ENCODE peak calls at places on chromosomes 13 and 19, in nine cellular contexts. M is retinal pigment epithelial cell, D is Peyer's patch, P is cardiac muscle cell, S is cardiac fibroblast, H is mucosa of descending colon, J is colonic mucosa, I is stomach, Y is HL-60. O is an unnamed sample.

GRCh38 chr13:45799451-45799850 is 52.1 kb downstream of the SIAH3 start:
- DNase-seq in P (no peak), J (no peak), D (no peak), Y (no peak), M (no peak), S (peak), I (no peak), H (no peak), O (no peak)

GRCh38 chr13:75818181-75819110 is 182.3 kb downstream of the LMO7 start:
- DNase-seq in J (no peak), Y (no peak), S (no peak), M (no peak), D (no peak), H (no peak), I (no peak), P (no peak), O (no peak)

GRCh38 chr13:44732503-44733098 is 156.5 kb upstream of the TSC22D1 start:
- DNase-seq in D (no peak), S (peak), J (no peak), I (peak), M (no peak), P (peak), H (no peak), Y (no peak), O (no peak)

GRCh38 chr13:46172531-46172991 is 9.4 kb downstream of the LCP1 start:
- DNase-seq in S (no peak), D (peak), Y (peak), H (peak), J (no peak), P (no peak), M (no peak), I (no peak), O (no peak)

GRCh38 chr19:52638601-52639000 is 446 bp upstream of the ZNF83 start:
- DNase-seq in S (no peak), Y (no peak), I (no peak), D (peak), J (no peak), H (peak), M (no peak), P (no peak), O (no peak)

GRCh38 chr13:97121894-97122293 is 100.2 kb upstream of the MBNL2 start:
- DNase-seq in S (peak), H (no peak), I (no peak), P (no peak), M (peak), D (no peak), Y (no peak), J (no peak), O (no peak)

GRCh38 chr19:18226956-18227780 is 930 bp upstream of the PDE4C start:
- DNase-seq in S (no peak), J (no peak), M (no peak), I (no peak), H (no peak), D (no peak), Y (no peak), P (no peak), O (no peak)

GRCh38 chr13:44470623-44471562 is 97.3 kb downstream of the SERP2 start:
- DNase-seq in Y (no peak), S (peak), D (no peak), J (no peak), M (no peak), I (no peak), H (no peak), P (peak), O (no peak)

GRCh38 chr13:43132228-43132627 is 108.8 kb downstream of the DNAJC15 start:
- DNase-seq in S (peak), M (no peak), J (peak), H (no peak), D (no peak), P (peak), I (peak), Y (no peak), O (peak)

GRCh38 chr13:110575322-110576069 is 14.0 kb upstream of the RAB20 start:
- DNase-seq in D (peak), H (no peak), I (peak), M (no peak), J (no peak), P (peak), S (peak), Y (peak), O (no peak)

GRCh38 chr19:18062043-18062442 is 24.7 kb downstream of the IL12RB1 start:
- DNase-seq in I (no peak), P (no peak), M (no peak), J (no peak), S (no peak), D (no peak), H (no peak), Y (no peak), O (no peak)

GRCh38 chr19:17579523-17580244 is 24.2 kb downstream of the COLGALT1 start:
- DNase-seq in D (peak), I (no peak), M (no peak), H (peak), S (peak), J (peak), Y (no peak), P (peak), O (no peak)

GRCh38 chr13:42807866-42808265 is 26.5 kb downstream of the FAM216B start:
- DNase-seq in H (no peak), S (peak), J (no peak), P (no peak), M (no peak), I (no peak), Y (no peak), D (no peak), O (no peak)

GRCh38 chr13:113545455-113545930 is 39.1 kb upstream of the TFDP1 start:
- DNase-seq in H (no peak), M (no peak), S (peak), Y (no peak), I (no peak), P (no peak), D (peak), J (no peak), O (no peak)

GRCh38 chr19:46967578-46968018 is 52.0 kb upstream of the NPAS1 start:
- DNase-seq in M (no peak), D (peak), P (no peak), S (no peak), Y (no peak), I (peak), H (peak), J (peak), O (peak)

GRCh38 chr13:107675847-107676550 is 539.3 kb downstream of the LIG4 start:
- DNase-seq in H (no peak), M (no peak), I (no peak), J (no peak), P (peak), Y (no peak), D (no peak), S (no peak), O (no peak)

GRCh38 chr13:107681611-107682010 is 533.7 kb downstream of the LIG4 start:
- DNase-seq in I (no peak), J (no peak), H (no peak), Y (no peak), P (peak), M (no peak), D (no peak), S (no peak), O (no peak)

GRCh38 chr13:107678075-107678689 is 537.2 kb downstream of the LIG4 start:
- DNase-seq in J (no peak), Y (no peak), S (peak), D (no peak), M (no peak), P (peak), I (no peak), H (no peak), O (peak)

GRCh38 chr13:107685876-107686275 is 529.5 kb downstream of the LIG4 start:
- DNase-seq in P (no peak), I (no peak), D (no peak), M (no peak), S (no peak), Y (no peak), H (no peak), J (no peak), O (no peak)

GRCh38 chr13:107680115-107680514 is 535.2 kb downstream of the LIG4 start:
- DNase-seq in D (no peak), H (no peak), I (no peak), P (no peak), Y (no peak), S (peak), M (no peak), J (no peak), O (no peak)
- TF ChIP-seq CTCF in D (no peak), H (no peak), I (no peak), P (no peak), Y (no peak), S (no peak), M (peak), J (no peak), O (peak)

GRCh38 chr13:108681986-108682562 is 52.7 kb downstream of the MYO16 start:
- DNase-seq in J (no peak), H (no peak), I (no peak), Y (no peak), M (no peak), D (no peak), S (no peak), P (no peak), O (no peak)

GRCh38 chr13:108679989-108680388 is 50.6 kb downstream of the MYO16 start:
- DNase-seq in I (no peak), Y (no peak), M (no peak), D (no peak), S (no peak), J (no peak), P (no peak), H (no peak), O (no peak)

GRCh38 chr13:108686027-108686426 is 56.6 kb downstream of the MYO16 start:
- DNase-seq in D (no peak), J (no peak), P (no peak), I (no peak), M (no peak), S (no peak), H (no peak), Y (no peak), O (no peak)

DNA sequence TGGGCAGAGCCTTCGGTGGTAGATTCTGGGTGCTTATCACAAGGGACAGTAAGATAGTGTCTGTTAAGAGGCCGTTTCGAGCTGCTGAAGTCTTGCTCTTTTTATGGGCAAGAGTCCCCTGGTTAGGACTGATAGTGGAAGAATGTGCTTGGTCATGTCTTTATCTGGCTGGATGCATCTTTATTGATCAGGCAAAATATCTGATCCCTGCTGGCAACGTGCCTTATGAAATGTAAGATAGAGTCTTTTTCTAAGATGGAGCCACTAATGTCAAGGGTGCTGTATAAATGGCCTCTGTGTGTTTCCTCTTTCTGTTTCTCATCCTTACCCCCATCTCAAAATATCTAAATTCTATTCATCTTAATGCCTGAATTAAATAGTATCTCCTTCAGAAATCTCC is 53.3 kb downstream of the MYO16 start:
- DNase-seq in J (no peak), I (no peak), D (no peak), H (no peak), P (no peak), M (no peak), Y (no peak), S (no peak), O (no peak)
- TF ChIP-seq CTCF in J (no peak), I (no peak), D (no peak), H (no peak), P (no peak), M (no peak), Y (no peak), S (no peak), O (no peak)

GRCh38 chr19:41218249-41218614 is 791 bp upstream of the AXL start:
- DNase-seq in J (no peak), P (no peak), Y (no peak), I (no peak), M (no peak), H (no peak), D (no peak), S (no peak), O (no peak)
- TF ChIP-seq CTCF in J (no peak), P (no peak), Y (no peak), I (no peak), M (no peak), H (no peak), D (no peak), S (no peak), O (no peak)

GRCh38 chr13:49443689-49444516 is at the start of the genes CAB39L and SETDB2:
- DNase-seq in I (peak), M (peak), J (peak), S (peak), P (peak), H (peak), Y (peak), D (peak), O (peak)
- TF ChIP-seq CTCF in I (peak), M (peak), J (peak), S (peak), P (peak), H (peak), Y (no peak), D (peak), O (peak)

DNA sequence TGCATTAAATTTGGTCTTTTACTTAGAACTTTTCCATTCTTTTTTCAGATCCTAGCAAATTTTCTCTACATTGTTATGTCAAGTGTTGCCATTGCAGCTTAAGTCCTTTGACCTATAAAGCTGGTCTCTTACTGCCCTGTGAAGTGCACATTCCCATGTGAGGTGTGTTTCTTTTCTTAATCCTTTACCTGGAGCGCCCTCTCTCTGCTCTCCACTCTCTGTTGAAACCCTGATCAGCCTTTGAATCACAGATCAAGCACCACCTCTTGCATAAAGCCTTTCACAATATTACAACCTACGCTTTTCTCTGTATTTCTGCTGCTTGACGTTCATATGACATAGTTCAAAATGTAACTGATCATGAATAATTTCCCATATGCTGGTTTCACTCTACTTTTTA is 84.8 kb downstream of the PCDH17 start:
- DNase-seq in J (no peak), P (peak), Y (no peak), M (no peak), S (no peak), D (no peak), I (no peak), H (no peak), O (no peak)
- TF ChIP-seq CTCF in J (no peak), P (no peak), Y (no peak), M (no peak), S (no peak), D (no peak), I (no peak), H (no peak), O (peak)

DNA sequence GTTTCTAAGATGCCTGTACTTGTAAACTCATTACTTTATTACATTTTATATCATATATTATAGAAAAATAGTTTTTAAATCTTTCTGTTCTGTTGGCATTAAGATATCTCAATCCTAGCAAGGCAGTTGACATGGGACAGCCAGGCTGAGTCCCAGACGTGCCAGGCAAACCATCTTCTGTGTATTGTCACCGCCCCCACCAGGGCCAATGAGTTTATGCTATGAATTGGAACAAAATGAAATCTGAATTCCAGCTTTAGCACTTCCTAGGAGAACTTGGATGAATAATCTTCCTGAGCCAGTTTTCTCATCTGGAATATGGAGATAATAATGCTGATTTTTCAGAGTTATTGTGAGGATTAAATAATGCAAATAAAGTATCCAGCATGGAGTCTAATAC is 79.9 kb upstream of the GSX1 start:
- DNase-seq in S (peak), P (peak), J (no peak), M (no peak), D (peak), I (peak), H (no peak), Y (no peak), O (no peak)
- TF ChIP-seq CTCF in S (no peak), P (peak), J (no peak), M (peak), D (peak), I (no peak), H (no peak), Y (no peak), O (peak)

DNA sequence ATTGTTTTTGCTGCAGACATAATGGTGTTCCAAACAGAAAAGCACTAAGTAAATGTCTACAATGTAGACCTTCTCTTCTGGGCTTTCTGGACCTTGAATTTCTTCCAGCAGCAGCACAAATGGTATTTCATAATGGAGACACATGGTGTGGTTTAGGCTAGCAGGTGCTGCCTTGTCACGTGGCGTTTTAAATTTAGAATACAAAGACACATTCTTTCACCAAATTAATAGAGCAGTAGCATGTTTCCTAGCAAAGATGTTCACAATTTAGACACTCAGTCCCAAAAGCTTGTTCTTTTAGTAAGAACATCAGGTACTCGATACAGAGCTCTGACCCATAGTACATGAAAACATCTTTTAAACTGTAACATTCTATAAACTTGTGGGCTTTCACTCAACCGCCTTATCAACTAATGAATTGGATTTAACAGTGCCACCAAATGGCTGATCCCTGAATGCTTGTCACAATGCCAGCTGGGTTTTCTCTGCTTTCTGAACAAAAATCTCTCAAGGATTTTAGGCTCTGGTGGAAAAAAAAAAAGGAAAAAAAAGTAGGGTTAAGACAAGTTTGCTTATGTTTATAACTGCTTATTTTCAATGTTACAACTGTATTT is 290.1 kb downstream of the DCLK1 start:
- DNase-seq in H (no peak), P (no peak), D (no peak), S (no peak), Y (no peak), J (no peak), M (peak), I (no peak), O (no peak)
- TF ChIP-seq CTCF in H (no peak), P (no peak), D (no peak), S (no peak), Y (no peak), J (no peak), M (peak), I (no peak), O (no peak)

DNA sequence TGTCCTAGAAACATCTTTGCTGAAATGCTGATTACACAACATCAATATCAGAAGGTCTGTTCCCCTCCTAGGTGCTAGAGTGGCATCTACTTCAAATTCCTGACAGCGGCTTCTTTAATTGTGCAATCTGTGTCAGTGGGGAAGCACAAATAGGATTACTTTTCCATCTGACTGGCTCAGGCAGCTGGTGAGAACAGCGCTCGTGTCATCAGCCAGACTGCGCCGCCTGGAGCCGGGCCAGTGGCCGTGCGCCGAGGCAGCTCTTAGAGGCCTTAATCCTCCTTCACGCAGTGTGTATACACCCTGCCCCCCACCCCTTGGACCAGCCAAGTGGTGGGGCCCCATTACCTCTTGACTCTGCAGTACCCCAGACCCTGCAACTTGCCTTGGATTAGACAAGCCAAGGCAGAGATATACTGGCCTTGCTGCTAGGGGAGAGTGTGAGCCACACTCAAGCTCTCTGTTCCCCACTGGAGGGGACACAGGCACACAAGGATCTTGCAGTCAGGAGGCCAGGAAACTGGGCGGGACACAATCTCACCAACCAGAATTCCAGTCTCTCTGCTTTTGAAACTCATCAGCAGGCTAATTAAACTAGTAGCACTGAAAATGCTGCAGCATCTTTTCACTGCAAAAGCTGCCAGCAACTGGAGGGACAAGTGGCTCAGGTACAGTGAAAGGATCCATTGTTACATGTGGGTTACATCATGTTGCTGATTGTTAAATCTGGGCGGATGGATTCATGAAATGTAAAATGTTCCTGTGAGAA is 48.9 kb upstream of the EPHX3 start:
- DNase-seq in S (peak), H (peak), D (peak), Y (peak), P (no peak), I (peak), J (peak), M (peak), O (peak)
- TF ChIP-seq CTCF in S (peak), H (no peak), D (no peak), Y (no peak), P (peak), I (no peak), J (no peak), M (peak), O (peak)

DNA sequence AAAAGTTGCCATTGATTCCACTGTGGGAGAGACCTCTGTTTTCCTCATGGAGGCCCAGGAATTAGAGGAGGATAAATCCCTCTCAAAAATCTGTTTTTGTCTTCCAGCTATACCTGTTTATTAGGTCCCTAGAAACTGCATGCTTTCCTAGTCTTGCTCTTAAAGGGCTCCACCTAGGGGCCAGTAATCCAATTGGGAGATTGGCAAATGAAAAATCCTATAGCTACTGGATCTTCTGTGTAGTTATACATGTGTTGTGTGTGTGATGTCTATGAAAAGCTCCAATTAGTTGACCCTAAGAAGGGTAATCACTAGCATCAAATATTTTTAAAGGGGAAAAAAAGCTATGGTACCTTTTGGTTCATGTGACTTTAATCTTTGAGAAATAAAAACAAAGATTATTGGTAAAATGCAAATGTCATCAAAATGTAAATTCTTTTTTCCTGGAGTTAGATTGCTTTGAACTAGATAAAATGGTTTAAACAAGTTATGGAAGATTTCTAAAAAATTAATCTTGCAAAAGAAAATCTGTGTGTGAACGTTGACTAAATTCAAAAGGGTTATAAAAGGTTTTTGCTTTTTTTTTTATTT is 63.4 kb upstream of the C1QTNF9B start:
- DNase-seq in P (peak), Y (no peak), M (no peak), J (no peak), S (peak), D (no peak), I (no peak), H (no peak), O (peak)
- TF ChIP-seq CTCF in P (peak), Y (peak), M (peak), J (peak), S (peak), D (peak), I (peak), H (peak), O (peak)

GRCh38 chr19:50649433-50650391 is at the start of gene C19orf81:
- DNase-seq in Y (no peak), M (no peak), D (no peak), H (no peak), I (no peak), J (no peak), S (peak), P (peak), O (no peak)
- TF ChIP-seq CTCF in Y (no peak), M (no peak), D (no peak), H (no peak), I (no peak), J (no peak), S (no peak), P (no peak), O (no peak)

O was measured in LNCaP clone FGC.